ENCODE peak calls at places on chromosomes 13 and 19, in nine cellular contexts. One of them, this sample, is unnamed.

GRCh38 chr13:112772929-112773328 is 83.1 kb downstream of the ATP11A start:
- DNase-seq in tibial nerve: no peak
- DNase-seq in CD8-positive, alpha-beta T cell: no peak
- DNase-seq in colonic mucosa: no peak
- DNase-seq in left cardiac atrium: no peak
- DNase-seq in fibroblast of pulmonary artery: no peak
- DNase-seq in AG09309: no peak
- DNase-seq in iris pigment epithelial cell: no peak
- DNase-seq in activated gamma-delta T cell treated with anti-CD3 and anti-CD28 coated beads, Interleukin-2, amount 50 U/mL, for 16 hours: no peak
- DNase-seq in this sample: no peak

GRCh38 chr19:3509566-3509989 is 3.5 kb downstream of the FZR1 start:
- DNase-seq in CD8-positive, alpha-beta T cell: no peak
- DNase-seq in iris pigment epithelial cell: peak
- DNase-seq in activated gamma-delta T cell treated with anti-CD3 and anti-CD28 coated beads, Interleukin-2, amount 50 U/mL, for 16 hours: no peak
- DNase-seq in AG09309: no peak
- DNase-seq in tibial nerve: no peak
- DNase-seq in fibroblast of pulmonary artery: peak
- DNase-seq in colonic mucosa: no peak
- DNase-seq in left cardiac atrium: no peak
- DNase-seq in this sample: no peak

GRCh38 chr19:56837492-56837891 is 3.0 kb downstream of the PEG3 start:
- DNase-seq in fibroblast of pulmonary artery: peak
- DNase-seq in activated gamma-delta T cell treated with anti-CD3 and anti-CD28 coated beads, Interleukin-2, amount 50 U/mL, for 16 hours: no peak
- DNase-seq in AG09309: no peak
- DNase-seq in iris pigment epithelial cell: no peak
- DNase-seq in left cardiac atrium: peak
- DNase-seq in tibial nerve: peak
- DNase-seq in colonic mucosa: peak
- DNase-seq in CD8-positive, alpha-beta T cell: no peak
- DNase-seq in this sample: no peak

GRCh38 chr13:41216160-41216559 is 21.8 kb upstream of the KBTBD7 start:
- DNase-seq in fibroblast of pulmonary artery: peak
- DNase-seq in left cardiac atrium: no peak
- DNase-seq in activated gamma-delta T cell treated with anti-CD3 and anti-CD28 coated beads, Interleukin-2, amount 50 U/mL, for 16 hours: no peak
- DNase-seq in AG09309: no peak
- DNase-seq in tibial nerve: no peak
- DNase-seq in iris pigment epithelial cell: peak
- DNase-seq in colonic mucosa: no peak
- DNase-seq in CD8-positive, alpha-beta T cell: no peak
- DNase-seq in this sample: no peak

GRCh38 chr19:57248646-57249045 is 8.2 kb downstream of the ZNF805 start:
- DNase-seq in colonic mucosa: no peak
- DNase-seq in tibial nerve: no peak
- DNase-seq in CD8-positive, alpha-beta T cell: no peak
- DNase-seq in fibroblast of pulmonary artery: no peak
- DNase-seq in left cardiac atrium: no peak
- DNase-seq in activated gamma-delta T cell treated with anti-CD3 and anti-CD28 coated beads, Interleukin-2, amount 50 U/mL, for 16 hours: no peak
- DNase-seq in AG09309: no peak
- DNase-seq in iris pigment epithelial cell: no peak
- DNase-seq in this sample: no peak

GRCh38 chr19:41998246-41999020 is 4.4 kb upstream of the ATP1A3 start:
- DNase-seq in fibroblast of pulmonary artery: peak
- DNase-seq in CD8-positive, alpha-beta T cell: peak
- DNase-seq in left cardiac atrium: peak
- DNase-seq in colonic mucosa: no peak
- DNase-seq in tibial nerve: no peak
- DNase-seq in AG09309: no peak
- DNase-seq in activated gamma-delta T cell treated with anti-CD3 and anti-CD28 coated beads, Interleukin-2, amount 50 U/mL, for 16 hours: no peak
- DNase-seq in iris pigment epithelial cell: peak
- DNase-seq in this sample: no peak

GRCh38 chr19:58543826-58544590 is at the start of gene TRIM28:
- DNase-seq in iris pigment epithelial cell: peak
- DNase-seq in AG09309: peak
- DNase-seq in left cardiac atrium: peak
- DNase-seq in tibial nerve: peak
- DNase-seq in activated gamma-delta T cell treated with anti-CD3 and anti-CD28 coated beads, Interleukin-2, amount 50 U/mL, for 16 hours: peak
- DNase-seq in fibroblast of pulmonary artery: peak
- DNase-seq in colonic mucosa: peak
- DNase-seq in CD8-positive, alpha-beta T cell: peak
- DNase-seq in this sample: peak

GRCh38 chr13:92547256-92547655 is 679.4 kb upstream of the GPC6 start:
- DNase-seq in left cardiac atrium: no peak
- DNase-seq in AG09309: no peak
- DNase-seq in activated gamma-delta T cell treated with anti-CD3 and anti-CD28 coated beads, Interleukin-2, amount 50 U/mL, for 16 hours: no peak
- DNase-seq in colonic mucosa: no peak
- DNase-seq in tibial nerve: no peak
- DNase-seq in CD8-positive, alpha-beta T cell: no peak
- DNase-seq in fibroblast of pulmonary artery: peak
- DNase-seq in iris pigment epithelial cell: peak
- DNase-seq in this sample: no peak

GRCh38 chr19:16376649-16377048 is 52.0 kb downstream of the KLF2 start:
- DNase-seq in CD8-positive, alpha-beta T cell: peak
- DNase-seq in fibroblast of pulmonary artery: no peak
- DNase-seq in left cardiac atrium: no peak
- DNase-seq in colonic mucosa: no peak
- DNase-seq in tibial nerve: no peak
- DNase-seq in activated gamma-delta T cell treated with anti-CD3 and anti-CD28 coated beads, Interleukin-2, amount 50 U/mL, for 16 hours: no peak
- DNase-seq in iris pigment epithelial cell: no peak
- DNase-seq in AG09309: no peak
- DNase-seq in this sample: peak

GRCh38 chr13:65504213-65504612 is 1725.9 kb downstream of the PCDH9 start:
- DNase-seq in fibroblast of pulmonary artery: no peak
- DNase-seq in AG09309: no peak
- DNase-seq in activated gamma-delta T cell treated with anti-CD3 and anti-CD28 coated beads, Interleukin-2, amount 50 U/mL, for 16 hours: no peak
- DNase-seq in CD8-positive, alpha-beta T cell: no peak
- DNase-seq in colonic mucosa: no peak
- DNase-seq in iris pigment epithelial cell: no peak
- DNase-seq in tibial nerve: no peak
- DNase-seq in left cardiac atrium: no peak
- DNase-seq in this sample: no peak

GRCh38 chr19:35206855-35207254 is 21.7 kb downstream of the FAM187B start:
- DNase-seq in fibroblast of pulmonary artery: no peak
- DNase-seq in AG09309: no peak
- DNase-seq in tibial nerve: no peak
- DNase-seq in activated gamma-delta T cell treated with anti-CD3 and anti-CD28 coated beads, Interleukin-2, amount 50 U/mL, for 16 hours: no peak
- DNase-seq in CD8-positive, alpha-beta T cell: peak
- DNase-seq in iris pigment epithelial cell: no peak
- DNase-seq in left cardiac atrium: no peak
- DNase-seq in colonic mucosa: peak
- DNase-seq in this sample: no peak

GRCh38 chr13:46124531-46124966 is 19.7 kb upstream of the CPB2 start:
- DNase-seq in colonic mucosa: no peak
- DNase-seq in AG09309: no peak
- DNase-seq in activated gamma-delta T cell treated with anti-CD3 and anti-CD28 coated beads, Interleukin-2, amount 50 U/mL, for 16 hours: no peak
- DNase-seq in tibial nerve: no peak
- DNase-seq in left cardiac atrium: no peak
- DNase-seq in CD8-positive, alpha-beta T cell: no peak
- DNase-seq in fibroblast of pulmonary artery: no peak
- DNase-seq in iris pigment epithelial cell: no peak
- DNase-seq in this sample: no peak

GRCh38 chr19:19911150-19911549 is 10.4 kb downstream of the ZNF93 start:
- DNase-seq in colonic mucosa: no peak
- DNase-seq in fibroblast of pulmonary artery: peak
- DNase-seq in tibial nerve: no peak
- DNase-seq in CD8-positive, alpha-beta T cell: no peak
- DNase-seq in AG09309: no peak
- DNase-seq in left cardiac atrium: no peak
- DNase-seq in activated gamma-delta T cell treated with anti-CD3 and anti-CD28 coated beads, Interleukin-2, amount 50 U/mL, for 16 hours: no peak
- DNase-seq in iris pigment epithelial cell: peak
- DNase-seq in this sample: no peak

GRCh38 chr13:43129511-43130130 is 106.2 kb downstream of the DNAJC15 start:
- DNase-seq in colonic mucosa: no peak
- DNase-seq in CD8-positive, alpha-beta T cell: no peak
- DNase-seq in tibial nerve: no peak
- DNase-seq in AG09309: no peak
- DNase-seq in activated gamma-delta T cell treated with anti-CD3 and anti-CD28 coated beads, Interleukin-2, amount 50 U/mL, for 16 hours: no peak
- DNase-seq in iris pigment epithelial cell: no peak
- DNase-seq in left cardiac atrium: no peak
- DNase-seq in fibroblast of pulmonary artery: no peak
- DNase-seq in this sample: no peak

GRCh38 chr13:108315273-108315672 is 45.8 kb downstream of the TNFSF13B start:
- DNase-seq in activated gamma-delta T cell treated with anti-CD3 and anti-CD28 coated beads, Interleukin-2, amount 50 U/mL, for 16 hours: no peak
- DNase-seq in fibroblast of pulmonary artery: no peak
- DNase-seq in iris pigment epithelial cell: no peak
- DNase-seq in AG09309: no peak
- DNase-seq in colonic mucosa: no peak
- DNase-seq in tibial nerve: no peak
- DNase-seq in CD8-positive, alpha-beta T cell: no peak
- DNase-seq in left cardiac atrium: no peak
- DNase-seq in this sample: no peak

GRCh38 chr19:35988824-35989223 is 6.2 kb upstream of the SDHAF1 start:
- DNase-seq in CD8-positive, alpha-beta T cell: no peak
- DNase-seq in iris pigment epithelial cell: no peak
- DNase-seq in colonic mucosa: no peak
- DNase-seq in tibial nerve: no peak
- DNase-seq in activated gamma-delta T cell treated with anti-CD3 and anti-CD28 coated beads, Interleukin-2, amount 50 U/mL, for 16 hours: no peak
- DNase-seq in left cardiac atrium: no peak
- DNase-seq in AG09309: no peak
- DNase-seq in fibroblast of pulmonary artery: no peak
- DNase-seq in this sample: no peak

GRCh38 chr13:101917833-101918755 is 465.6 kb downstream of the ITGBL1 start:
- DNase-seq in tibial nerve: no peak
- DNase-seq in CD8-positive, alpha-beta T cell: no peak
- DNase-seq in fibroblast of pulmonary artery: no peak
- DNase-seq in activated gamma-delta T cell treated with anti-CD3 and anti-CD28 coated beads, Interleukin-2, amount 50 U/mL, for 16 hours: no peak
- DNase-seq in left cardiac atrium: no peak
- DNase-seq in AG09309: no peak
- DNase-seq in colonic mucosa: no peak
- DNase-seq in iris pigment epithelial cell: no peak
- DNase-seq in this sample: no peak